ENCODE peak calls at places on chromosomes 3 and 15, in six cellular contexts. One of them, this sample, is unnamed.

GRCh38 chr3:13451301-13451673 is 28.8 kb upstream of the HDAC11 start:
- DNase-seq in IMR-90: peak; percentile 7
- DNase-seq in HEK293T: no peak
- DNase-seq in GM12878: no peak
- DNase-seq in A549: peak; percentile 45
- DNase-seq in HepG2: no peak
- DNase-seq in this sample: no peak

GRCh38 chr3:171115667-171116066 is 89.1 kb upstream of the SLC2A2 start:
- DNase-seq in IMR-90: no peak
- DNase-seq in HEK293T: no peak
- DNase-seq in GM12878: peak; percentile 5
- DNase-seq in A549: no peak
- DNase-seq in HepG2: no peak
- DNase-seq in this sample: no peak

GRCh38 chr3:127714866-127715265 is 42.1 kb downstream of the ABTB1 start:
- DNase-seq in IMR-90: no peak
- DNase-seq in HEK293T: no peak
- DNase-seq in GM12878: no peak
- DNase-seq in A549: no peak
- DNase-seq in HepG2: no peak
- DNase-seq in this sample: no peak

GRCh38 chr3:142348460-142348859 is 99.4 kb downstream of the XRN1 start:
- DNase-seq in IMR-90: no peak
- DNase-seq in HEK293T: no peak
- DNase-seq in GM12878: no peak
- DNase-seq in A549: no peak
- DNase-seq in HepG2: no peak
- DNase-seq in this sample: no peak

GRCh38 chr3:47440131-47440530 is 35.6 kb downstream of the SCAP start:
- DNase-seq in IMR-90: no peak
- DNase-seq in HEK293T: no peak
- DNase-seq in GM12878: no peak
- DNase-seq in A549: no peak
- DNase-seq in HepG2: peak; percentile 79
- DNase-seq in this sample: no peak

GRCh38 chr3:4271834-4272233 is 31.3 kb upstream of the SETMAR start:
- DNase-seq in IMR-90: peak; percentile 38
- DNase-seq in HEK293T: peak; percentile 26
- DNase-seq in GM12878: no peak
- DNase-seq in A549: peak; percentile 47
- DNase-seq in HepG2: peak; percentile 8
- DNase-seq in this sample: peak; percentile 44

GRCh38 chr3:13288732-13289718 is 131.1 kb downstream of the NUP210 start:
- DNase-seq in IMR-90: peak; percentile 3
- DNase-seq in HEK293T: no peak
- DNase-seq in GM12878: no peak
- DNase-seq in A549: no peak
- DNase-seq in HepG2: no peak
- DNase-seq in this sample: no peak

GRCh38 chr3:171994646-171995441 is 44.5 kb upstream of the FNDC3B start:
- DNase-seq in IMR-90: peak; percentile 95
- DNase-seq in HEK293T: no peak
- DNase-seq in GM12878: no peak
- DNase-seq in A549: no peak
- DNase-seq in HepG2: peak; percentile 41
- DNase-seq in this sample: no peak

GRCh38 chr3:58588030-58588614 is 10.9 kb upstream of the FAM107A start:
- DNase-seq in IMR-90: peak; percentile 46
- DNase-seq in HEK293T: peak; percentile 36
- DNase-seq in GM12878: no peak
- DNase-seq in A549: no peak
- DNase-seq in HepG2: no peak
- DNase-seq in this sample: peak; percentile 24

GRCh38 chr3:170599995-170600624 is 14.2 kb upstream of the SLC7A14 start:
- DNase-seq in IMR-90: no peak
- DNase-seq in HEK293T: no peak
- DNase-seq in GM12878: no peak
- DNase-seq in A549: no peak
- DNase-seq in HepG2: peak; percentile 8
- DNase-seq in this sample: no peak

GRCh38 chr15:42210703-42211102 is 2.6 kb upstream of the VPS39 start:
- DNase-seq in IMR-90: no peak
- DNase-seq in HEK293T: no peak
- DNase-seq in GM12878: no peak
- DNase-seq in A549: no peak
- DNase-seq in HepG2: no peak
- DNase-seq in this sample: no peak

GRCh38 chr15:51227967-51228783 is 110.2 kb downstream of the CYP19A1 start:
- DNase-seq in IMR-90: peak; percentile 89
- DNase-seq in HEK293T: no peak
- DNase-seq in GM12878: peak; percentile 76
- DNase-seq in A549: peak; percentile 69
- DNase-seq in HepG2: peak; percentile 24
- DNase-seq in this sample: peak; percentile 78

GRCh38 chr15:50164458-50164857 is 17.5 kb upstream of the SLC27A2 start:
- DNase-seq in IMR-90: no peak
- DNase-seq in HEK293T: no peak
- DNase-seq in GM12878: no peak
- DNase-seq in A549: peak; percentile 64
- DNase-seq in HepG2: peak; percentile 86
- DNase-seq in this sample: no peak
- TF ChIP-seq BHLHE40 in IMR-90: no peak
- TF ChIP-seq BHLHE40 in HEK293T: no peak
- TF ChIP-seq BHLHE40 in GM12878: no peak
- TF ChIP-seq BHLHE40 in A549: no peak
- TF ChIP-seq BHLHE40 in HepG2: no peak
- TF ChIP-seq BHLHE40 in this sample: no peak

DNA sequence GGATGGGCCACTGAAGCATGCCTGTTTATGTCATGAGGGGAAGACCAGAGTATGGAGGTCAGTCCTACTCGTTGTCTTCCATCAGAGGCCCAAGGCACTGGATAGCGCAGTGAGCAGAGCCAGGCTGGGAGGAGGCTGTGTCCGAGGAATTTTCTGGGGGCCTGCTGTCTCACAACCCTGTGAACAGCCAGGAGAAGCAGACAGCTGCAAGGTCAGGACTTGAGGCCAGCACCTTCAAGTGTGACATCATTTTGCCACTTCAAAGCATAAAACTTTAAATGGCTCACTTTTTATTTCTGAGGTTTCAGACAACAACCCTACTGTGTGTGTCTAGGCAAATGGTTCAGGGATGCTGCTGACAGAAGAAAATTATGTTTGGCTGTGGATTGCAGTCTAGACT is 47.2 kb downstream of the TMED3 start:
- DNase-seq in IMR-90: no peak
- DNase-seq in HEK293T: no peak
- DNase-seq in GM12878: no peak
- DNase-seq in A549: no peak
- DNase-seq in HepG2: no peak
- DNase-seq in this sample: no peak
- TF ChIP-seq BHLHE40 in IMR-90: no peak
- TF ChIP-seq BHLHE40 in HEK293T: no peak
- TF ChIP-seq BHLHE40 in GM12878: no peak
- TF ChIP-seq BHLHE40 in A549: no peak
- TF ChIP-seq BHLHE40 in HepG2: no peak
- TF ChIP-seq BHLHE40 in this sample: no peak

DNA sequence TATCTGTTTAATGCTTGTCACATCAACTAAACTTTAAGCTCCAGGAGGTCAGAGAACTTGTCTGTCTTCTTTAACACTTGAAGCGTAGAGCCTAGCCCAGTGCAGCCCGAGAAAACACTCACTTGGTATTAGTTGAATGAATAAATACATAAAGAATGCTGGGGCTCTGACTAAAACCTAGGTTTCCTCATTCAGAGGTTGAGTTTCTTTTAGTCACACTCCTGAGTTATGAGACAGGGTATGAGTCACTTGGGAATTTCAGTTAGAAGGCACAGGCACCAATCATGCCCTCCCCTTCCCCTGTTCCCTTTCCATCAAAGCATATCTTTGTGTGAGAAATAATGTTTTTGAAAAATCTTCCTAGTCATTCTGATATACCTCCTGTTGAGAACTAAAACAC is 589.8 kb upstream of the DPPA4 start:
- DNase-seq in IMR-90: peak; percentile 98
- DNase-seq in HEK293T: no peak
- DNase-seq in GM12878: no peak
- DNase-seq in A549: peak; percentile 92
- DNase-seq in HepG2: peak; percentile 40
- DNase-seq in this sample: no peak
- TF ChIP-seq BHLHE40 in IMR-90: peak; percentile 73
- TF ChIP-seq BHLHE40 in HEK293T: no peak
- TF ChIP-seq BHLHE40 in GM12878: no peak
- TF ChIP-seq BHLHE40 in A549: no peak
- TF ChIP-seq BHLHE40 in HepG2: no peak
- TF ChIP-seq BHLHE40 in this sample: no peak

GRCh38 chr3:43296565-43296964 is 10.2 kb downstream of the SNRK start:
- DNase-seq in IMR-90: peak; percentile 23
- DNase-seq in HEK293T: no peak
- DNase-seq in GM12878: no peak
- DNase-seq in A549: no peak
- DNase-seq in HepG2: no peak
- DNase-seq in this sample: peak; percentile 37
- TF ChIP-seq BHLHE40 in IMR-90: no peak
- TF ChIP-seq BHLHE40 in HEK293T: no peak
- TF ChIP-seq BHLHE40 in GM12878: peak; percentile 42
- TF ChIP-seq BHLHE40 in A549: no peak
- TF ChIP-seq BHLHE40 in HepG2: no peak
- TF ChIP-seq BHLHE40 in this sample: no peak

GRCh38 chr3:53711387-53711786 is 134.8 kb downstream of the CHDH start:
- DNase-seq in IMR-90: no peak
- DNase-seq in HEK293T: no peak
- DNase-seq in GM12878: no peak
- DNase-seq in A549: no peak
- DNase-seq in HepG2: no peak
- DNase-seq in this sample: no peak

GRCh38 chr3:53715815-53716483 is 130.3 kb downstream of the CHDH start:
- DNase-seq in IMR-90: no peak
- DNase-seq in HEK293T: no peak
- DNase-seq in GM12878: no peak
- DNase-seq in A549: no peak
- DNase-seq in HepG2: no peak
- DNase-seq in this sample: no peak

GRCh38 chr3:53709856-53710674 is 136.2 kb downstream of the CHDH start:
- DNase-seq in IMR-90: peak; percentile 53
- DNase-seq in HEK293T: peak; percentile 80
- DNase-seq in GM12878: no peak
- DNase-seq in A549: peak; percentile 71
- DNase-seq in HepG2: peak; percentile 50
- DNase-seq in this sample: peak; percentile 58

GRCh38 chr3:53713626-53714025 is 132.6 kb downstream of the CHDH start:
- DNase-seq in IMR-90: no peak
- DNase-seq in HEK293T: no peak
- DNase-seq in GM12878: no peak
- DNase-seq in A549: no peak
- DNase-seq in HepG2: no peak
- DNase-seq in this sample: no peak

GRCh38 chr3:53712817-53713388 is 133.3 kb downstream of the CHDH start:
- DNase-seq in IMR-90: no peak
- DNase-seq in HEK293T: no peak
- DNase-seq in GM12878: no peak
- DNase-seq in A549: no peak
- DNase-seq in HepG2: no peak
- DNase-seq in this sample: no peak
- TF ChIP-seq BHLHE40 in IMR-90: no peak
- TF ChIP-seq BHLHE40 in HEK293T: no peak
- TF ChIP-seq BHLHE40 in GM12878: no peak
- TF ChIP-seq BHLHE40 in A549: no peak
- TF ChIP-seq BHLHE40 in HepG2: no peak
- TF ChIP-seq BHLHE40 in this sample: no peak

DNA sequence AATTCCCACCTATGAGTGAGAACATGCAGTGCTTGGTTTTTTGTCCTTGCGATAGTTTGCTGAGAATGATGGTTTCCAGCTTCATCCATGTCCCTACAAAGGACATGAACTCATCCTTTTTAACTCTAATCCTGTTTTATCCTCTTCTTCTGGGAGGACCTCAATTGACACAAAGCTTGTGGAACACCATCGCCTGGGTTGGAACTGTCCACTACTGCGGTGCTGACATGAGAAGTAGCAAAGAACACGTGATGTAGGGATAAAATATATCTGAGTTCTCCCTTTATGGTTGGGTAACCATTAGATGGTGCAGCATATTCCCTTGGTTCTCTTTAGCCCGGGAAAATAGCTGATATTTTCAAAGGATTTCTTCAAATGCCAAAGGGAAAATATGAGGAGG is 105.3 kb upstream of the TOPAZ1 start:
- DNase-seq in IMR-90: no peak
- DNase-seq in HEK293T: no peak
- DNase-seq in GM12878: no peak
- DNase-seq in A549: no peak
- DNase-seq in HepG2: no peak
- DNase-seq in this sample: no peak
- TF ChIP-seq BHLHE40 in IMR-90: no peak
- TF ChIP-seq BHLHE40 in HEK293T: no peak
- TF ChIP-seq BHLHE40 in GM12878: no peak
- TF ChIP-seq BHLHE40 in A549: no peak
- TF ChIP-seq BHLHE40 in HepG2: no peak
- TF ChIP-seq BHLHE40 in this sample: no peak

GRCh38 chr3:52481819-52482521 is 13.2 kb upstream of the STAB1 start:
- DNase-seq in IMR-90: peak; percentile 4
- DNase-seq in HEK293T: peak; percentile 70
- DNase-seq in GM12878: no peak
- DNase-seq in A549: peak; percentile 38
- DNase-seq in HepG2: no peak
- DNase-seq in this sample: peak; percentile 63
- TF ChIP-seq BHLHE40 in IMR-90: no peak
- TF ChIP-seq BHLHE40 in HEK293T: no peak
- TF ChIP-seq BHLHE40 in GM12878: no peak
- TF ChIP-seq BHLHE40 in A549: no peak
- TF ChIP-seq BHLHE40 in HepG2: no peak
- TF ChIP-seq BHLHE40 in this sample: no peak